ENCODE peak calls at places on chromosomes 3 and 15, in ten cellular contexts. One of them, this sample, is unnamed.

GRCh38 chr15:78358114-78358513 is 18.0 kb downstream of the CRABP1 start:
- DNase-seq in mesothelial cell of epicardium: no peak
- DNase-seq in fibroblast of lung: no peak
- DNase-seq in lower leg skin: no peak
- DNase-seq in AG04450: no peak
- DNase-seq in psoas muscle: no peak
- DNase-seq in AG10803: no peak
- DNase-seq in WERI-Rb-1: no peak
- DNase-seq in cardiac muscle cell: peak
- DNase-seq in Calu3: no peak
- DNase-seq in this sample: peak

GRCh38 chr15:41631880-41632279 is 28.3 kb upstream of the MGA start:
- DNase-seq in AG10803: no peak
- DNase-seq in fibroblast of lung: no peak
- DNase-seq in cardiac muscle cell: no peak
- DNase-seq in Calu3: no peak
- DNase-seq in psoas muscle: no peak
- DNase-seq in AG04450: no peak
- DNase-seq in WERI-Rb-1: no peak
- DNase-seq in lower leg skin: no peak
- DNase-seq in mesothelial cell of epicardium: no peak
- DNase-seq in this sample: no peak

GRCh38 chr3:179991877-179992276 is 44.9 kb downstream of the PEX5L start:
- DNase-seq in fibroblast of lung: peak
- DNase-seq in mesothelial cell of epicardium: no peak
- DNase-seq in Calu3: no peak
- DNase-seq in WERI-Rb-1: no peak
- DNase-seq in psoas muscle: no peak
- DNase-seq in cardiac muscle cell: no peak
- DNase-seq in AG04450: no peak
- DNase-seq in AG10803: no peak
- DNase-seq in lower leg skin: no peak
- DNase-seq in this sample: no peak

GRCh38 chr3:175546115-175546514 is 687.0 kb downstream of the NAALADL2 start:
- DNase-seq in AG10803: no peak
- DNase-seq in psoas muscle: no peak
- DNase-seq in lower leg skin: no peak
- DNase-seq in mesothelial cell of epicardium: no peak
- DNase-seq in WERI-Rb-1: no peak
- DNase-seq in fibroblast of lung: no peak
- DNase-seq in AG04450: no peak
- DNase-seq in cardiac muscle cell: no peak
- DNase-seq in Calu3: no peak
- DNase-seq in this sample: no peak

GRCh38 chr3:58659051-58659675 is 7.4 kb downstream of the FAM3D start:
- DNase-seq in AG10803: peak
- DNase-seq in psoas muscle: no peak
- DNase-seq in WERI-Rb-1: peak
- DNase-seq in fibroblast of lung: peak
- DNase-seq in cardiac muscle cell: peak
- DNase-seq in mesothelial cell of epicardium: no peak
- DNase-seq in AG04450: no peak
- DNase-seq in lower leg skin: no peak
- DNase-seq in Calu3: peak
- DNase-seq in this sample: peak

GRCh38 chr3:17110665-17111396 is 226.1 kb downstream of the PLCL2 start:
- DNase-seq in fibroblast of lung: no peak
- DNase-seq in AG04450: no peak
- DNase-seq in WERI-Rb-1: no peak
- DNase-seq in lower leg skin: no peak
- DNase-seq in psoas muscle: no peak
- DNase-seq in AG10803: no peak
- DNase-seq in Calu3: no peak
- DNase-seq in cardiac muscle cell: no peak
- DNase-seq in mesothelial cell of epicardium: no peak
- DNase-seq in this sample: no peak

GRCh38 chr15:90698629-90699028 is 18.5 kb upstream of the BLM start:
- DNase-seq in AG10803: no peak
- DNase-seq in AG04450: no peak
- DNase-seq in Calu3: no peak
- DNase-seq in lower leg skin: no peak
- DNase-seq in cardiac muscle cell: no peak
- DNase-seq in fibroblast of lung: no peak
- DNase-seq in WERI-Rb-1: no peak
- DNase-seq in mesothelial cell of epicardium: no peak
- DNase-seq in psoas muscle: no peak
- DNase-seq in this sample: no peak

GRCh38 chr3:198107840-198108734 is 148.1 kb downstream of the LMLN start:
- DNase-seq in Calu3: peak
- DNase-seq in AG04450: peak
- DNase-seq in lower leg skin: no peak
- DNase-seq in psoas muscle: no peak
- DNase-seq in WERI-Rb-1: no peak
- DNase-seq in cardiac muscle cell: no peak
- DNase-seq in AG10803: no peak
- DNase-seq in mesothelial cell of epicardium: no peak
- DNase-seq in fibroblast of lung: peak
- DNase-seq in this sample: no peak

GRCh38 chr15:42150246-42150970 is 6.0 kb downstream of the PLA2G4F start:
- DNase-seq in AG10803: no peak
- DNase-seq in WERI-Rb-1: no peak
- DNase-seq in cardiac muscle cell: no peak
- DNase-seq in mesothelial cell of epicardium: no peak
- DNase-seq in AG04450: no peak
- DNase-seq in psoas muscle: no peak
- DNase-seq in lower leg skin: no peak
- DNase-seq in fibroblast of lung: no peak
- DNase-seq in Calu3: no peak
- DNase-seq in this sample: no peak

GRCh38 chr3:56917337-56917697 is 115.6 kb upstream of the ARHGEF3 start:
- DNase-seq in fibroblast of lung: no peak
- DNase-seq in mesothelial cell of epicardium: no peak
- DNase-seq in Calu3: no peak
- DNase-seq in cardiac muscle cell: no peak
- DNase-seq in lower leg skin: no peak
- DNase-seq in AG04450: no peak
- DNase-seq in psoas muscle: no peak
- DNase-seq in WERI-Rb-1: no peak
- DNase-seq in AG10803: no peak
- DNase-seq in this sample: no peak

GRCh38 chr3:56917740-56918568 is 116.2 kb upstream of the ARHGEF3 start:
- DNase-seq in psoas muscle: no peak
- DNase-seq in mesothelial cell of epicardium: no peak
- DNase-seq in cardiac muscle cell: no peak
- DNase-seq in AG04450: no peak
- DNase-seq in AG10803: no peak
- DNase-seq in fibroblast of lung: no peak
- DNase-seq in lower leg skin: no peak
- DNase-seq in WERI-Rb-1: no peak
- DNase-seq in Calu3: no peak
- DNase-seq in this sample: no peak

GRCh38 chr3:56916697-56917336 is 115.1 kb upstream of the ARHGEF3 start:
- DNase-seq in Calu3: no peak
- DNase-seq in WERI-Rb-1: no peak
- DNase-seq in cardiac muscle cell: no peak
- DNase-seq in lower leg skin: no peak
- DNase-seq in psoas muscle: no peak
- DNase-seq in AG10803: no peak
- DNase-seq in mesothelial cell of epicardium: no peak
- DNase-seq in fibroblast of lung: no peak
- DNase-seq in AG04450: no peak
- DNase-seq in this sample: no peak

GRCh38 chr3:56919797-56920195 is 118.0 kb upstream of the ARHGEF3 start:
- DNase-seq in AG10803: no peak
- DNase-seq in Calu3: no peak
- DNase-seq in lower leg skin: no peak
- DNase-seq in psoas muscle: no peak
- DNase-seq in WERI-Rb-1: no peak
- DNase-seq in fibroblast of lung: no peak
- DNase-seq in cardiac muscle cell: no peak
- DNase-seq in AG04450: no peak
- DNase-seq in mesothelial cell of epicardium: no peak
- DNase-seq in this sample: no peak

GRCh38 chr3:56919137-56919796 is 117.5 kb upstream of the ARHGEF3 start:
- DNase-seq in AG10803: no peak
- DNase-seq in AG04450: no peak
- DNase-seq in psoas muscle: no peak
- DNase-seq in fibroblast of lung: no peak
- DNase-seq in cardiac muscle cell: no peak
- DNase-seq in WERI-Rb-1: no peak
- DNase-seq in Calu3: no peak
- DNase-seq in mesothelial cell of epicardium: no peak
- DNase-seq in lower leg skin: no peak
- DNase-seq in this sample: no peak
- TF ChIP-seq CTCF in AG10803: no peak
- TF ChIP-seq CTCF in AG04450: no peak
- TF ChIP-seq CTCF in psoas muscle: no peak
- TF ChIP-seq CTCF in fibroblast of lung: no peak
- TF ChIP-seq CTCF in cardiac muscle cell: no peak
- TF ChIP-seq CTCF in WERI-Rb-1: no peak
- TF ChIP-seq CTCF in Calu3: no peak
- TF ChIP-seq CTCF in mesothelial cell of epicardium: no peak
- TF ChIP-seq CTCF in lower leg skin: no peak
- TF ChIP-seq CTCF in this sample: peak

DNA sequence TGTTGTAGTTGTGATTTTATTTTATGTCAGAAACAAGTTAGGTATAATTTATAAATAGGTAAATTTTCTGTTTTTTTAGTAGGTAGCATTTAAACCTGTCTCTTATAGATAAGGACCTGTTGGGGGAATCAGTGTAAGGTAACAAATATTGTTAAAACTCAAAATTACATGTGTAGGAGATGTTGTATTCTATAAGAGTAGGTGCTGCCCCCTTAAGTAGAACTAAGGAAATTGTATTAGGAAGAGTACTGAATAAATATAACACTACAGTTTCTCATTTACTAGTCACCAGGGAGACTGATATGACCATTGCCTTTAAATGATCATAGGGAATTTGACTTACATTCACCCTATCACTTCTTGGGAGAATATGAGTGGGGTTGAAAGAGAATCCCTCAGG is 31.2 kb downstream of the SLC25A36 start:
- DNase-seq in Calu3: no peak
- DNase-seq in cardiac muscle cell: peak
- DNase-seq in fibroblast of lung: peak
- DNase-seq in AG10803: peak
- DNase-seq in mesothelial cell of epicardium: no peak
- DNase-seq in WERI-Rb-1: no peak
- DNase-seq in AG04450: no peak
- DNase-seq in psoas muscle: no peak
- DNase-seq in lower leg skin: no peak
- DNase-seq in this sample: no peak
- TF ChIP-seq CTCF in Calu3: peak
- TF ChIP-seq CTCF in cardiac muscle cell: peak
- TF ChIP-seq CTCF in fibroblast of lung: no peak
- TF ChIP-seq CTCF in AG10803: peak
- TF ChIP-seq CTCF in mesothelial cell of epicardium: peak
- TF ChIP-seq CTCF in WERI-Rb-1: no peak
- TF ChIP-seq CTCF in AG04450: peak
- TF ChIP-seq CTCF in psoas muscle: peak
- TF ChIP-seq CTCF in lower leg skin: no peak
- TF ChIP-seq CTCF in this sample: peak

DNA sequence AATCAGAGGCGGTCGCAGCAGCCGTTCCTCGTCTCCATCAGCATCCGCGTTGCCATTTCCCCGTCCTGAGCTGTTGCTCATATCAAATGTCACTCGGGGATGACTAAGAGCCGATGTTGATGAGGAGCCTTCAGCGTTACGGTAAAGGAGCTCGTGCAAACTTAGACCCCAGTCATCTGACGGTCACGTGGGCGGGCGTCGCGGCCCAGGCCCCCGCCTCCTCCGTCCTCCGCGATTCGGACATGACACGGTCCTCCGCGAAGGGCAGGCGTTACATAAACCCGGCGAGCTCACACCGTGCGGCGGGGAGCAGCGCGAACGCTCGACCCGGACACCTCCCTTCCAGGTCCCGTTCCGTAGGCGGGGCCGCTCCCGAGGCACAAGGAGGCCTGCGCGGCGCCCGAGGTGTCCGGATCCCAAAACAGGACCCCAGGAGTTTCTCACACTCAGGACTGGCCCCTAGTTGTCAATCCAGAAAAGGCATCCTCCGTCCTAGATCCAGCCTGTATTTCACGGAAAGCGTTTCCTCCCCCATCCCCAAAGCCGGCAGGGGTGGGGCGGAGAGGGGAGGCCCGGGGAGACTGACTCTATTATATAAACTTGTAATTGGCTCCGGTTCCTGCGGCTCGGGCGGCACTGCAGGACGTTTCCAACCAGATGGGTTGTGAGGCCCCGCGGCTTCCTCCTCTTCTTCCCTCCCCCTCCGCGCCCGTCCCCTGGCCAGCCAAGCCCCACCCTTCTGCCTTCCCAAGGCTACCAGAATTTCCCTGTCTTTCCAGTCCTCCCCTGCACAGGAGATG is 100.0 kb upstream of the IGF1R start:
- DNase-seq in fibroblast of lung: peak
- DNase-seq in AG04450: peak
- DNase-seq in AG10803: peak
- DNase-seq in mesothelial cell of epicardium: peak
- DNase-seq in Calu3: peak
- DNase-seq in cardiac muscle cell: peak
- DNase-seq in WERI-Rb-1: no peak
- DNase-seq in lower leg skin: peak
- DNase-seq in psoas muscle: peak
- DNase-seq in this sample: peak
- TF ChIP-seq CTCF in fibroblast of lung: peak
- TF ChIP-seq CTCF in AG04450: peak
- TF ChIP-seq CTCF in AG10803: peak
- TF ChIP-seq CTCF in mesothelial cell of epicardium: no peak
- TF ChIP-seq CTCF in Calu3: no peak
- TF ChIP-seq CTCF in cardiac muscle cell: peak
- TF ChIP-seq CTCF in WERI-Rb-1: no peak
- TF ChIP-seq CTCF in lower leg skin: no peak
- TF ChIP-seq CTCF in psoas muscle: no peak
- TF ChIP-seq CTCF in this sample: peak

GRCh38 chr3:31531992-31532586 is 636 bp upstream of the STT3B start:
- DNase-seq in AG10803: peak
- DNase-seq in WERI-Rb-1: peak
- DNase-seq in AG04450: peak
- DNase-seq in cardiac muscle cell: peak
- DNase-seq in fibroblast of lung: peak
- DNase-seq in psoas muscle: peak
- DNase-seq in lower leg skin: peak
- DNase-seq in mesothelial cell of epicardium: peak
- DNase-seq in Calu3: peak
- DNase-seq in this sample: peak
- TF ChIP-seq CTCF in AG10803: peak
- TF ChIP-seq CTCF in WERI-Rb-1: no peak
- TF ChIP-seq CTCF in AG04450: no peak
- TF ChIP-seq CTCF in cardiac muscle cell: no peak
- TF ChIP-seq CTCF in fibroblast of lung: no peak
- TF ChIP-seq CTCF in psoas muscle: no peak
- TF ChIP-seq CTCF in lower leg skin: no peak
- TF ChIP-seq CTCF in mesothelial cell of epicardium: no peak
- TF ChIP-seq CTCF in Calu3: no peak
- TF ChIP-seq CTCF in this sample: no peak

GRCh38 chr3:69542265-69543079 is 156.6 kb upstream of the FRMD4B start:
- DNase-seq in Calu3: no peak
- DNase-seq in psoas muscle: no peak
- DNase-seq in fibroblast of lung: peak
- DNase-seq in AG10803: no peak
- DNase-seq in AG04450: no peak
- DNase-seq in cardiac muscle cell: peak
- DNase-seq in WERI-Rb-1: peak
- DNase-seq in lower leg skin: no peak
- DNase-seq in mesothelial cell of epicardium: peak
- DNase-seq in this sample: no peak
- TF ChIP-seq CTCF in Calu3: no peak
- TF ChIP-seq CTCF in psoas muscle: no peak
- TF ChIP-seq CTCF in fibroblast of lung: no peak
- TF ChIP-seq CTCF in AG10803: no peak
- TF ChIP-seq CTCF in AG04450: no peak
- TF ChIP-seq CTCF in cardiac muscle cell: no peak
- TF ChIP-seq CTCF in WERI-Rb-1: no peak
- TF ChIP-seq CTCF in lower leg skin: no peak
- TF ChIP-seq CTCF in mesothelial cell of epicardium: no peak
- TF ChIP-seq CTCF in this sample: no peak

This sample was measured in retinal pigment epithelial cell.